ENCODE peak calls at places on chromosomes 4 and X, in four cellular contexts. A is caudate nucleus, F is type B pancreatic cell, B is GM04504. V is an unnamed sample.

GRCh38 chr4:74794341-74794801 is at the start of gene BTC:
- DNase-seq in A (no peak), F (peak), B (no peak), V (no peak)

GRCh38 chr4:85445058-85445639 is 29.8 kb upstream of the ARHGAP24 start:
- DNase-seq in A (no peak), F (no peak), B (peak), V (no peak)

GRCh38 chr4:22607382-22607781 is 85.4 kb upstream of the GBA3 start:
- DNase-seq in A (no peak), F (no peak), B (peak), V (no peak)

GRCh38 chrX:120315776-120316175 is 4.5 kb upstream of the TMEM255A start:
- DNase-seq in A (no peak), F (no peak), B (no peak), V (no peak)

GRCh38 chr4:8820178-8821102 is 51.2 kb downstream of the HMX1 start:
- DNase-seq in A (no peak), F (peak), B (no peak), V (peak)

GRCh38 chr4:47427936-47428335 is 35.6 kb downstream of the COMMD8 start:
- DNase-seq in A (no peak), F (no peak), B (no peak), V (no peak)

GRCh38 chr4:83556006-83556712 is 20.3 kb downstream of the GPAT3 start:
- DNase-seq in A (no peak), F (no peak), B (no peak), V (no peak)

GRCh38 chrX:29617276-29617675 is 598.1 kb upstream of the MAGEB2 start:
- DNase-seq in A (no peak), F (no peak), B (peak), V (no peak)

GRCh38 chr4:16199132-16199531 is 27.1 kb downstream of the TAPT1 start:
- DNase-seq in A (no peak), F (no peak), B (no peak), V (no peak)

V was measured in mesenteric fat pad.